ENCODE peak calls at places on chromosomes 16 and 17, in five cellular contexts. I is A549, N is HepG2, P is K562, K is GM12878. R is an unnamed sample.

GRCh38 chr17:42928714-42929496 is 28.3 kb downstream of the G6PC1 start:
- DNase-seq in N (peak; percentile 92), P (peak; percentile 90), K (peak; percentile 45), I (peak; percentile 95), R (peak; percentile 32)

GRCh38 chr16:28218109-28218508 is 6.3 kb upstream of the XPO6 start:
- DNase-seq in N (peak; percentile 56), I (no peak), K (no peak), P (peak; percentile 31), R (peak; percentile 30)

GRCh38 chr17:42276359-42276608 is at the start of gene STAT5B:
- DNase-seq in K (no peak), I (peak; percentile 83), N (no peak), P (peak; percentile 86), R (peak; percentile 68)

GRCh38 chr17:17568772-17569195 is 22.7 kb downstream of the PEMT start:
- DNase-seq in P (peak; percentile 84), I (peak; percentile 95), N (peak; percentile 54), K (no peak), R (peak; percentile 94)

GRCh38 chr17:49913226-49914095 is 55.5 kb upstream of the DLX4 start:
- DNase-seq in P (peak; percentile 48), I (peak; percentile 81), N (no peak), K (no peak), R (no peak)

GRCh38 chr16:16045879-16046278 is 96.5 kb downstream of the ABCC1 start:
- DNase-seq in P (no peak), N (no peak), I (no peak), K (no peak), R (peak; percentile 64)

GRCh38 chr17:83106913-83107655 is 27.7 kb downstream of the METRNL start:
- DNase-seq in K (no peak), P (no peak), I (no peak), N (no peak), R (no peak)

GRCh38 chr16:48426244-48427135 is 41.3 kb upstream of the SIAH1 start:
- DNase-seq in I (no peak), P (no peak), K (no peak), N (no peak), R (no peak)

GRCh38 chr16:83402969-83403368 is 404.8 kb upstream of the HSBP1 start:
- DNase-seq in P (no peak), K (no peak), I (no peak), N (no peak), R (no peak)

GRCh38 chr17:63086483-63087185 is 120.6 kb downstream of the TANC2 start:
- DNase-seq in K (no peak), N (no peak), P (no peak), I (no peak), R (no peak)

GRCh38 chr16:12600116-12600515 is 203.6 kb downstream of the CPPED1 start:
- DNase-seq in K (no peak), N (no peak), P (no peak), I (no peak), R (no peak)

GRCh38 chr16:84732674-84733352 is 33.0 kb downstream of the USP10 start:
- DNase-seq in K (no peak), P (peak; percentile 63), I (no peak), N (no peak), R (no peak)

GRCh38 chr17:47714773-47715396 is 18.2 kb upstream of the TBX21 start:
- DNase-seq in P (no peak), I (no peak), K (peak; percentile 67), N (no peak), R (no peak)

GRCh38 chr16:57083469-57083868 is 8.9 kb upstream of the CPNE2 start:
- DNase-seq in N (no peak), P (no peak), I (no peak), K (no peak), R (no peak)

GRCh38 chr17:77163001-77163400 is 22.2 kb downstream of the SEC14L1 start:
- DNase-seq in K (no peak), N (no peak), I (no peak), P (peak; percentile 49), R (no peak)

GRCh38 chr17:78234261-78234865 is 2.9 kb downstream of the TMEM235 start:
- DNase-seq in I (no peak), N (no peak), K (no peak), P (no peak), R (no peak)

GRCh38 chr17:79024901-79025737 is 1.1 kb downstream of the C1QTNF1 start:
- DNase-seq in N (no peak), I (no peak), K (no peak), P (no peak), R (no peak)

GRCh38 chr16:67068212-67068753 is 39.3 kb downstream of the CBFB start:
- DNase-seq in N (peak; percentile 11), I (no peak), K (no peak), P (no peak), R (no peak)

DNA sequence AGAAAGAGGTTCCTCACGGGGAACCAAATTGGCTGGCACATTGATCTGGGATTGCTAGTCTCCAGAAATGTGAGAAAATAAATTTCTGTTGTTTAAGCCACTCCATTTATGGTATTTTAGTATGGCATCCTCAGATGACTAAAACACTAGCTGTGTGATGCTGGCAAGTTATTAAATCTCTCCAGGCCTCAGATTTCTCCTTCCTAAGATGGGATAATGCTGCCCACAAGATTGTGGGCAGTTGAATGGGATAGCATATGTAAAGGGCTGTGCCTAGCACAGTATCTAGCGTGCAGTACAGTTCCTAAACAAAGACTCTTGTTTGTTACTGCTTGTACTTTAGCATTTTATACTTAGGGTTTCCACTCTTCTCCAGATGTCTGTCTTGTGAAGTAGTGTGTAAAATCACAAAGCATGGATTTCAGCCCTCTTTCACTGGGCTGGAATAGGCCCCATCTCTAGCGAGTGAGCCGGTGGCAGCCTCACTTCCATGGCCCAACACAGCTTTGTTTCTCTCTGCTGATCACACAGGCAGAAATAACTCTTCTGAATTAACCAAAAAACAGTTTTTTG is 38.2 kb upstream of the PHAF1 start:
- DNase-seq in K (no peak), P (no peak), N (no peak), I (no peak), R (no peak)
- TF ChIP-seq ESRRA in K (no peak), P (no peak), N (no peak), I (no peak), R (no peak)

GRCh38 chr17:66152756-66153155 is 39.2 kb downstream of the CEP112 start:
- DNase-seq in I (no peak), K (no peak), N (no peak), P (no peak), R (no peak)

GRCh38 chr17:66146394-66146793 is 45.5 kb downstream of the CEP112 start:
- DNase-seq in I (no peak), K (no peak), N (no peak), P (no peak), R (no peak)

GRCh38 chr17:66149562-66149961 is 42.4 kb downstream of the CEP112 start:
- DNase-seq in P (no peak), I (no peak), K (no peak), N (no peak), R (no peak)

DNA sequence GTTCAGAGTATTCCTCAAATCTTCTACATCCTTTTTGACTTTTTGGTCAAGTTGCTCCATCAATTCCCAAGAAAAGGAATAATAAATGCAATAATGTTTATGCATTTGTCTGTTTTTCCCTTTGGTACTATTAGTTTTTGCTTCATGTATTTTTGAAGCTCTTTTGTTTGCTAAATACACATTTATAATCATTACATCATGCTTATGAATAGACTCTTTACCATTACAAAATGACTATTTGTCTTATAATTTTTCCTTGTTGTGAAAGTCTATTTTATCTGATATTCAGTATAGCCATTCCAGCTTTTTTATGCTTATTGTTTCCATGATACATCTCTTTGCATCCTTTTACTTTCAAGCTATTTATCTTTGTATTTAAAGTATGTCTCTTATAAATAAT is 41.2 kb downstream of the CEP112 start:
- DNase-seq in N (no peak), K (no peak), P (no peak), I (no peak), R (no peak)
- TF ChIP-seq CTCF in N (no peak), K (no peak), P (no peak), I (no peak), R (no peak)

GRCh38 chr17:29588017-29588557 is 1.4 kb downstream of the GIT1 start:
- DNase-seq in I (no peak), N (no peak), K (no peak), P (no peak), R (no peak)

GRCh38 chr17:29590261-29590978 is 972 bp upstream of the GIT1 start:
- DNase-seq in N (no peak), K (no peak), I (peak; percentile 56), P (no peak), R (no peak)

GRCh38 chr17:29590979-29591736 is 1.7 kb upstream of the GIT1 start:
- DNase-seq in I (peak; percentile 91), P (peak; percentile 74), K (no peak), N (peak; percentile 58), R (peak; percentile 44)

GRCh38 chr17:29588561-29589411 is 662 bp downstream of the GIT1 start:
- DNase-seq in N (no peak), K (no peak), I (peak; percentile 70), P (peak; percentile 48), R (no peak)

GRCh38 chr17:29589524-29590260 is at the start of gene GIT1:
- DNase-seq in P (peak; percentile 96), N (peak; percentile 70), I (peak; percentile 92), K (no peak), R (peak; percentile 79)
- TF ChIP-seq ESRRA in P (no peak), N (no peak), I (no peak), K (no peak), R (no peak)

GRCh38 chr17:28896884-28897768 is at the start of gene FLOT2:
- DNase-seq in K (no peak), N (peak; percentile 54), P (peak; percentile 84), I (peak; percentile 55), R (peak; percentile 72)
- TF ChIP-seq CTCF in K (peak; percentile 11), N (peak; percentile 50), P (no peak), I (peak; percentile 38), R (no peak)

DNA sequence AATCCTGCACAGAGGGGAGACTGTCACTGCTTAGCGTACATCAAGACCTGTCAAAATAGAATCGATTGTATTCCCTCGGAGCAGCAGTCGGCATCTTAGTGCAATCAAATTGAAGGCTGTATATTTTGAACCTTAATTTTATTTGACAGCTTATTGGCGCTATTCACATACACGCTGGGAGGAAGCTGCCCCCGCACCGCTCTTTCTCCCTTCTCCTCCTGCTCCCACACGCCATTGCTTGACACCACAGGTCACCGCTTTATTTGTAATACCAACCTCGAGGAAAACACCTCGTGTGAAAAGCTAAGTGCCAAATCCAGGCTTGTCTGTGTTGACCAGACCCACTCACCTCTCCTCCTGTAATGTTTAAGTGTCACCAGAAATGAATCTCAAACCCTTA is 331.5 kb downstream of the GRIN2A start:
- DNase-seq in N (no peak), K (no peak), P (no peak), I (no peak), R (no peak)
- TF ChIP-seq ESRRA in N (no peak), K (no peak), P (no peak), I (no peak), R (no peak)

R was measured in WTC11.